ENCODE peak calls at places on chromosomes 4 and X, in six cellular contexts. F is HCT116, I is esophagus squamous epithelium, O is K562, E is A549, T is H1. U is an unnamed sample.

GRCh38 chrX:21398424-21398823 is 24.2 kb downstream of the CNKSR2 start:
- DNase-seq in I (no peak), F (no peak), T (no peak), O (no peak), E (no peak), U (no peak)

GRCh38 chr4:40525811-40526598 is 103.7 kb downstream of the RBM47 start:
- DNase-seq in O (peak; percentile 86), F (peak; percentile 51), E (peak; percentile 82), I (no peak), T (peak; percentile 38), U (no peak)

GRCh38 chrX:106999002-106999975 is 723 bp downstream of the MORC4 start:
- DNase-seq in F (peak; percentile 22), E (peak; percentile 76), O (peak; percentile 6), I (no peak), T (no peak), U (peak; percentile 19)

GRCh38 chrX:69072486-69073006 is 92.7 kb downstream of the PJA1 start:
- DNase-seq in T (no peak), E (no peak), I (no peak), O (no peak), F (no peak), U (no peak)

GRCh38 chr4:3308691-3309090 is 15.9 kb downstream of the RGS12 start:
- DNase-seq in T (no peak), F (no peak), O (no peak), I (no peak), E (no peak), U (no peak)

GRCh38 chrX:153578200-153578835 is 20.6 kb downstream of the CCNQ start:
- DNase-seq in T (no peak), I (no peak), F (no peak), E (no peak), O (no peak), U (no peak)

GRCh38 chr4:153318696-153319320 is 25.7 kb upstream of the MND1 start:
- DNase-seq in I (no peak), O (peak; percentile 47), T (no peak), E (peak; percentile 30), F (peak; percentile 39), U (no peak)

GRCh38 chrX:123590842-123591491 is 141.9 kb downstream of the THOC2 start:
- DNase-seq in I (no peak), E (peak; percentile 11), T (no peak), O (no peak), F (no peak), U (no peak)

GRCh38 chrX:3250946-3251345 is 95.5 kb downstream of the MXRA5 start:
- DNase-seq in F (no peak), O (no peak), E (no peak), T (no peak), I (no peak), U (no peak)

GRCh38 chrX:66638591-66639500 is at the start of gene EDA2R:
- DNase-seq in O (no peak), F (no peak), T (peak; percentile 9), E (peak; percentile 88), I (no peak), U (peak; percentile 47)

GRCh38 chr4:26907731-26908599 is 47.3 kb downstream of the STIM2 start:
- DNase-seq in E (no peak), T (no peak), I (no peak), O (no peak), F (no peak), U (no peak)

GRCh38 chr4:170004656-170005250 is 21.4 kb downstream of the MFAP3L start:
- DNase-seq in F (no peak), I (no peak), T (no peak), O (no peak), E (no peak), U (no peak)

GRCh38 chr4:174365018-174365587 is 81.4 kb downstream of the CEP44 start:
- DNase-seq in I (no peak), F (peak; percentile 26), E (peak; percentile 53), O (peak; percentile 68), T (no peak), U (no peak)

GRCh38 chr4:185811509-185812364 is at the start of gene SORBS2:
- DNase-seq in T (no peak), F (no peak), I (no peak), E (no peak), O (no peak), U (no peak)

GRCh38 chr4:10180603-10180926 is 64.0 kb upstream of the WDR1 start:
- DNase-seq in E (no peak), T (no peak), F (no peak), I (no peak), O (peak; percentile 79), U (no peak)

GRCh38 chr4:15777697-15778096 is 431 bp upstream of the CD38 start:
- DNase-seq in I (no peak), F (no peak), T (no peak), E (no peak), O (no peak), U (no peak)

GRCh38 chr4:103050736-103051436 is 25.7 kb downstream of the SLC9B2 start:
- DNase-seq in O (no peak), I (no peak), T (no peak), E (no peak), F (no peak), U (no peak)

GRCh38 chrX:78652971-78653822 is 5.9 kb downstream of the RTL3 start:
- DNase-seq in F (no peak), E (peak; percentile 48), I (no peak), O (no peak), T (no peak), U (no peak)

GRCh38 chr4:119142837-119143236 is 7.2 kb downstream of the MYOZ2 start:
- DNase-seq in F (no peak), T (no peak), I (no peak), O (no peak), E (no peak), U (no peak)
- TF ChIP-seq POLR2A in F (no peak), T (no peak), I (no peak), O (no peak), E (no peak), U (no peak)

GRCh38 chr4:158671915-158672806 is at the start of gene ETFDH:
- DNase-seq in O (peak; percentile 99), T (peak; percentile 99), I (peak; percentile 98), F (peak; percentile 99), E (peak; percentile 99), U (peak; percentile 76)

GRCh38 chr4:158671665-158671914 is at the start of gene C4orf46:
- DNase-seq in T (no peak), E (no peak), O (no peak), F (no peak), I (no peak), U (no peak)

GRCh38 chr4:158669310-158669709 is 2.4 kb downstream of the C4orf46 start:
- DNase-seq in I (no peak), E (no peak), O (no peak), T (no peak), F (no peak), U (no peak)

GRCh38 chr4:158673633-158674032 is 1.5 kb downstream of the ETFDH start:
- DNase-seq in E (no peak), T (no peak), O (no peak), F (no peak), I (no peak), U (no peak)

DNA sequence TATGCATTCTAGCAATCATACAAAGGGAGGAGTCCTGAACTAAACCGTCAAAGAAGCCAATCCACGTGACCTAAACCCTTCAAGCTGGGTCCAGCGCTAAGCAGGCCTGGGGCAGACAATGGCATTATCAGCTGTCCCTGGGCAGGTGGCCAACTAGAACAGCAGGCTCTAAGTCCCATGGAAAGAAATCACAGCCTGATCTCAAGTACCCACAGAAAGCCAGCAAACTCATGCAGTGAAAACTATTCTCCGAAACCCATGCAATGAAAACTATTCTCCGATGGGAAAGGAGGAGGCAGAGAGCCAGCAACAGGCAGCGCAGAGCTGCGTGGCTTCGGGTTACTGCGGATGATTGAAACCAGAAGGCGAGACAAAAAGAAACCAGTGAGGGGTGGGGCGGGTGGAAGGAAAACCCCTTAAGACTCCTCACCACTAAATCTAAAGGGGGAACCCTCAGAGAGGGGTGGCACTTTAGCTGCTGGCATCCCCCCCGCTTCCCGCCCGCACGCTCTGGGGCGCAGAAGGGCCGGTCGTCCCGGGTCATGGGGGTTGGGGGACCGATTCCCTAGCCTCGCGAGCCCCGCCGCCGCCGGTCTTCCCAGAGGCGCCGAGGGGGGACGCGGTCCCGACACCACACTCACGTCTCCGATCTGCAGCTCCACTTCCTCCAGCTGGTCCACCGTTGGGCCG is 567 bp downstream of the C4orf46 start:
- DNase-seq in F (peak; percentile 33), T (no peak), E (peak; percentile 42), I (no peak), O (peak; percentile 73), U (peak; percentile 8)
- TF ChIP-seq POLR2A in F (peak; percentile 19), T (no peak), E (no peak), I (no peak), O (no peak), U (peak; percentile 7)

GRCh38 chrX:39175418-39176057 is 374.3 kb downstream of the MID1IP1 start:
- DNase-seq in F (no peak), E (no peak), I (no peak), O (no peak), T (no peak), U (no peak)
- TF ChIP-seq POLR2A in F (no peak), E (no peak), I (no peak), O (no peak), T (no peak), U (no peak)

GRCh38 chr4:108762559-108763225 is at the start of gene ETNPPL:
- DNase-seq in F (no peak), I (no peak), O (no peak), T (peak; percentile 29), E (peak; percentile 2), U (no peak)
- TF ChIP-seq POLR2A in F (no peak), I (no peak), O (no peak), T (peak; percentile 60), E (no peak), U (no peak)